ENCODE peak calls at places on chromosome 1, in ten cellular contexts. One of them, this sample, is unnamed.

GRCh38 chr1:231162300-231162969 is 577 bp downstream of the TRIM67 start:
- DNase-seq in H9: peak; percentile 76
- DNase-seq in stimulated activated CD4-positive, alpha-beta T cell treated with anti-CD3 and anti-CD28 coated beads, Interleukin-2, amount 100 ng/mL, for 48 hours: peak; percentile 22
- DNase-seq in cardiac fibroblast: peak; percentile 36
- DNase-seq in EL: peak; percentile 61
- DNase-seq in HT1080: peak; percentile 26
- DNase-seq in CD8-positive, alpha-beta memory T cell: no peak
- DNase-seq in thyroid gland: peak; percentile 44
- DNase-seq in Calu3: peak; percentile 70
- DNase-seq in kidney: peak; percentile 77
- DNase-seq in this sample: peak; percentile 55

GRCh38 chr1:229117664-229118300 is 153.1 kb upstream of the RAB4A start:
- DNase-seq in H9: no peak
- DNase-seq in stimulated activated CD4-positive, alpha-beta T cell treated with anti-CD3 and anti-CD28 coated beads, Interleukin-2, amount 100 ng/mL, for 48 hours: no peak
- DNase-seq in cardiac fibroblast: no peak
- DNase-seq in EL: peak; percentile 33
- DNase-seq in HT1080: peak; percentile 31
- DNase-seq in CD8-positive, alpha-beta memory T cell: no peak
- DNase-seq in thyroid gland: peak; percentile 99
- DNase-seq in Calu3: peak; percentile 76
- DNase-seq in kidney: peak; percentile 94
- DNase-seq in this sample: peak; percentile 54

GRCh38 chr1:224333939-224334701 is 4.1 kb upstream of the NVL start:
- DNase-seq in H9: no peak
- DNase-seq in stimulated activated CD4-positive, alpha-beta T cell treated with anti-CD3 and anti-CD28 coated beads, Interleukin-2, amount 100 ng/mL, for 48 hours: no peak
- DNase-seq in cardiac fibroblast: peak; percentile 32
- DNase-seq in EL: peak; percentile 29
- DNase-seq in HT1080: peak; percentile 54
- DNase-seq in CD8-positive, alpha-beta memory T cell: no peak
- DNase-seq in thyroid gland: no peak
- DNase-seq in Calu3: no peak
- DNase-seq in kidney: no peak
- DNase-seq in this sample: peak; percentile 27

GRCh38 chr1:3313579-3313955 is 140.9 kb upstream of the ARHGEF16 start:
- DNase-seq in H9: peak; percentile 46
- DNase-seq in stimulated activated CD4-positive, alpha-beta T cell treated with anti-CD3 and anti-CD28 coated beads, Interleukin-2, amount 100 ng/mL, for 48 hours: no peak
- DNase-seq in cardiac fibroblast: peak; percentile 70
- DNase-seq in EL: peak; percentile 88
- DNase-seq in HT1080: peak; percentile 23
- DNase-seq in CD8-positive, alpha-beta memory T cell: no peak
- DNase-seq in thyroid gland: peak; percentile 94
- DNase-seq in Calu3: no peak
- DNase-seq in kidney: peak; percentile 96
- DNase-seq in this sample: peak; percentile 88

GRCh38 chr1:61170328-61171238 is 88.2 kb downstream of the NFIA start:
- DNase-seq in H9: no peak
- DNase-seq in stimulated activated CD4-positive, alpha-beta T cell treated with anti-CD3 and anti-CD28 coated beads, Interleukin-2, amount 100 ng/mL, for 48 hours: no peak
- DNase-seq in cardiac fibroblast: peak; percentile 59
- DNase-seq in EL: peak; percentile 23
- DNase-seq in HT1080: peak; percentile 23
- DNase-seq in CD8-positive, alpha-beta memory T cell: no peak
- DNase-seq in thyroid gland: no peak
- DNase-seq in Calu3: peak; percentile 16
- DNase-seq in kidney: no peak
- DNase-seq in this sample: peak; percentile 46

GRCh38 chr1:29397981-29398380 is 161.7 kb downstream of the PTPRU start:
- DNase-seq in H9: no peak
- DNase-seq in stimulated activated CD4-positive, alpha-beta T cell treated with anti-CD3 and anti-CD28 coated beads, Interleukin-2, amount 100 ng/mL, for 48 hours: no peak
- DNase-seq in cardiac fibroblast: no peak
- DNase-seq in EL: no peak
- DNase-seq in HT1080: no peak
- DNase-seq in CD8-positive, alpha-beta memory T cell: no peak
- DNase-seq in thyroid gland: no peak
- DNase-seq in Calu3: no peak
- DNase-seq in kidney: no peak
- DNase-seq in this sample: no peak

GRCh38 chr1:23216771-23217420 is 406 bp downstream of the HTR1D start:
- DNase-seq in H9: peak; percentile 64
- DNase-seq in stimulated activated CD4-positive, alpha-beta T cell treated with anti-CD3 and anti-CD28 coated beads, Interleukin-2, amount 100 ng/mL, for 48 hours: peak; percentile 19
- DNase-seq in cardiac fibroblast: no peak
- DNase-seq in EL: no peak
- DNase-seq in HT1080: no peak
- DNase-seq in CD8-positive, alpha-beta memory T cell: no peak
- DNase-seq in thyroid gland: peak; percentile 12
- DNase-seq in Calu3: peak; percentile 45
- DNase-seq in kidney: no peak
- DNase-seq in this sample: no peak

GRCh38 chr1:156808186-156809030 is 8.2 kb downstream of the SH2D2A start:
- DNase-seq in H9: no peak
- DNase-seq in stimulated activated CD4-positive, alpha-beta T cell treated with anti-CD3 and anti-CD28 coated beads, Interleukin-2, amount 100 ng/mL, for 48 hours: no peak
- DNase-seq in cardiac fibroblast: no peak
- DNase-seq in EL: no peak
- DNase-seq in HT1080: no peak
- DNase-seq in CD8-positive, alpha-beta memory T cell: no peak
- DNase-seq in thyroid gland: no peak
- DNase-seq in Calu3: no peak
- DNase-seq in kidney: no peak
- DNase-seq in this sample: no peak

GRCh38 chr1:155396874-155397476 is 76.3 kb downstream of the RUSC1 start:
- DNase-seq in H9: no peak
- DNase-seq in stimulated activated CD4-positive, alpha-beta T cell treated with anti-CD3 and anti-CD28 coated beads, Interleukin-2, amount 100 ng/mL, for 48 hours: no peak
- DNase-seq in cardiac fibroblast: no peak
- DNase-seq in EL: no peak
- DNase-seq in HT1080: no peak
- DNase-seq in CD8-positive, alpha-beta memory T cell: no peak
- DNase-seq in thyroid gland: peak; percentile 45
- DNase-seq in Calu3: no peak
- DNase-seq in kidney: no peak
- DNase-seq in this sample: no peak

GRCh38 chr1:201714542-201715276 is 114.2 kb upstream of the IPO9 start:
- DNase-seq in H9: no peak
- DNase-seq in stimulated activated CD4-positive, alpha-beta T cell treated with anti-CD3 and anti-CD28 coated beads, Interleukin-2, amount 100 ng/mL, for 48 hours: no peak
- DNase-seq in cardiac fibroblast: peak; percentile 100
- DNase-seq in EL: peak; percentile 100
- DNase-seq in HT1080: peak; percentile 100
- DNase-seq in CD8-positive, alpha-beta memory T cell: no peak
- DNase-seq in thyroid gland: peak; percentile 57
- DNase-seq in Calu3: peak; percentile 89
- DNase-seq in kidney: peak; percentile 89
- DNase-seq in this sample: peak; percentile 96

GRCh38 chr1:22288593-22289241 is 145.8 kb upstream of the WNT4 start:
- DNase-seq in H9: no peak
- DNase-seq in stimulated activated CD4-positive, alpha-beta T cell treated with anti-CD3 and anti-CD28 coated beads, Interleukin-2, amount 100 ng/mL, for 48 hours: no peak
- DNase-seq in cardiac fibroblast: no peak
- DNase-seq in EL: peak; percentile 69
- DNase-seq in HT1080: no peak
- DNase-seq in CD8-positive, alpha-beta memory T cell: no peak
- DNase-seq in thyroid gland: no peak
- DNase-seq in Calu3: no peak
- DNase-seq in kidney: no peak
- DNase-seq in this sample: no peak

This sample was measured in AG08395.